ENCODE peak calls at places on chromosome 19, in seven cellular contexts. Z, H, K, F, O, D and N are unnamed samples.

GRCh38 chr19:19537321-19538048 is 580 bp upstream of the CILP2 start:
- DNase-seq in F (no peak), H (no peak), D (no peak), Z (no peak), K (no peak), O (no peak), N (no peak)

GRCh38 chr19:35729021-35729420 is 11.2 kb downstream of the KMT2B start:
- DNase-seq in K (no peak), Z (no peak), F (no peak), D (no peak), O (no peak), H (no peak), N (no peak)

GRCh38 chr19:38095411-38096308 is 128.4 kb downstream of the DPF1 start:
- DNase-seq in F (peak), D (peak), H (peak), O (peak), Z (peak), K (peak), N (peak)

GRCh38 chr19:39046037-39046821 is 13.9 kb upstream of the FBXO27 start:
- DNase-seq in Z (no peak), D (no peak), H (no peak), F (no peak), K (no peak), O (no peak), N (no peak)

GRCh38 chr19:58561373-58562125 is 3.1 kb upstream of the UBE2M start:
- DNase-seq in Z (no peak), K (no peak), H (no peak), O (no peak), F (no peak), D (no peak), N (no peak)

GRCh38 chr19:31415322-31415721 is 66.1 kb upstream of the TSHZ3 start:
- DNase-seq in K (no peak), F (no peak), Z (no peak), O (no peak), D (no peak), H (no peak), N (no peak)

GRCh38 chr19:7862413-7862951 is 11.7 kb downstream of the PRR36 start:
- DNase-seq in F (peak), D (peak), O (no peak), H (peak), Z (peak), K (no peak), N (peak)

GRCh38 chr19:14979136-14979497 is 547 bp downstream of the SLC1A6 start:
- DNase-seq in Z (no peak), K (no peak), F (no peak), O (no peak), D (no peak), H (no peak), N (no peak)

GRCh38 chr19:58325623-58326022 is 1.2 kb upstream of the ZSCAN22 start:
- DNase-seq in O (no peak), Z (no peak), D (no peak), F (no peak), K (no peak), H (no peak), N (peak)

GRCh38 chr19:10566658-10567410 is 1.0 kb upstream of the KRI1 start:
- DNase-seq in D (no peak), O (no peak), H (no peak), Z (no peak), K (no peak), F (peak), N (no peak)

GRCh38 chr19:984165-984967 is at the start of gene WDR18:
- DNase-seq in F (peak), Z (peak), H (peak), K (peak), O (peak), D (peak), N (peak)

GRCh38 chr19:57708641-57709354 is at the start of gene ZNF154:
- DNase-seq in Z (no peak), D (peak), K (no peak), H (peak), F (peak), O (peak), N (peak)

GRCh38 chr19:3362217-3362907 is 4.0 kb upstream of the NFIC start:
- DNase-seq in Z (no peak), K (no peak), H (no peak), F (no peak), O (no peak), D (no peak), N (no peak)

GRCh38 chr19:12527034-12527836 is 24.0 kb downstream of the ZNF564 start:
- DNase-seq in D (peak), F (no peak), O (peak), H (no peak), Z (no peak), K (no peak), N (peak)

GRCh38 chr19:11624064-11624463 is 26.8 kb downstream of the ZNF627 start:
- DNase-seq in F (no peak), D (peak), K (no peak), Z (no peak), O (peak), H (no peak), N (peak)

GRCh38 chr19:6060600-6061391 is 49.5 kb downstream of the RFX2 start:
- DNase-seq in K (no peak), H (peak), O (peak), F (peak), Z (peak), D (no peak), N (no peak)

GRCh38 chr19:58548859-58549663 is 5.2 kb downstream of the TRIM28 start:
- DNase-seq in K (no peak), F (no peak), O (no peak), D (no peak), H (no peak), Z (no peak), N (no peak)

GRCh38 chr19:10895920-10896319 is 24.6 kb downstream of the CARM1 start:
- DNase-seq in H (no peak), K (no peak), Z (no peak), O (no peak), F (no peak), D (no peak), N (no peak)

GRCh38 chr19:23563326-23563725 is 123.7 kb downstream of the ZNF675 start:
- DNase-seq in H (no peak), O (no peak), Z (no peak), F (no peak), K (no peak), D (no peak), N (no peak)

GRCh38 chr19:57667220-57667619 is 1.5 kb upstream of the ZSCAN4 start:
- DNase-seq in O (no peak), H (no peak), D (no peak), F (no peak), Z (no peak), K (no peak), N (no peak)

DNA sequence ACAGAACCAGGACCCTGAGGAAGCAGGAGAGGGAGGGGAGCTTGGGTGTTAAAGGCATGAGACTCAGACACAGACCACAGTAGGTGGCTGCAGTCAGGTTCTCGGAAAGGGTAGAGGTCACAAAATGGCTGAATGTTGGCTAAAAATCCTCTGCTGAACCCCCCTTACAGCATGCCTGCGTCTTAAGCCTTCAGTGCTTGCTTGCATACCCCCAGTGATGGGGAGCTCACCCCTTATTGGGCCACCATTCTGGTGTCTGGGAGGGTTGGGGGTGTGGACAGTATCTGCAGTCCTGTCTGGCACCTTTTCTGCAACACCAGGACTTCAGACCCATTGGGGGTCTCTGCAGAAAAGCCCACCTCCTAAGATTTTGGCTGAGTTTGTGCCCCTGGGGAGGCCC is 14.2 kb upstream of the B3GNT3 start:
- DNase-seq in K (no peak), Z (no peak), D (no peak), O (no peak), F (no peak), H (no peak), N (no peak)
- H3K4me3 ChIP-seq in K (no peak), Z (no peak), D (no peak), O (no peak), F (no peak), H (no peak), N (no peak)

GRCh38 chr19:41688687-41689086 is 617 bp upstream of the CEACAM7 start:
- DNase-seq in H (no peak), F (no peak), O (no peak), K (no peak), Z (no peak), D (no peak), N (no peak)

GRCh38 chr19:41694196-41694595 is 6.1 kb upstream of the CEACAM7 start:
- DNase-seq in D (no peak), K (no peak), F (no peak), O (no peak), H (no peak), Z (no peak), N (no peak)

GRCh38 chr19:41689993-41690800 is 2.1 kb upstream of the CEACAM7 start:
- DNase-seq in O (no peak), K (no peak), Z (no peak), F (no peak), H (no peak), D (no peak), N (no peak)

GRCh38 chr19:41690801-41691065 is 2.7 kb upstream of the CEACAM7 start:
- DNase-seq in Z (no peak), O (no peak), F (no peak), K (no peak), D (no peak), H (no peak), N (no peak)

GRCh38 chr19:41691268-41691970 is 3.3 kb upstream of the CEACAM7 start:
- DNase-seq in Z (peak), D (no peak), F (no peak), H (no peak), K (no peak), O (no peak), N (peak)
- TF ChIP-seq CTCF in Z (peak), D (peak), F (peak), H (no peak), K (no peak), O (peak), N (peak)

GRCh38 chr19:50046649-50047503 is 21.1 kb downstream of the ZNF473 start:
- DNase-seq in H (peak), Z (peak), D (peak), F (peak), K (peak), O (peak), N (no peak)
- H3K4me3 ChIP-seq in H (no peak), Z (no peak), D (no peak), F (no peak), K (no peak), O (no peak), N (no peak)

GRCh38 chr19:16337809-16338469 is 13.3 kb downstream of the KLF2 start:
- DNase-seq in Z (no peak), K (no peak), H (no peak), F (no peak), O (peak), D (no peak), N (no peak)

GRCh38 chr19:16340092-16340491 is 15.5 kb downstream of the KLF2 start:
- DNase-seq in F (no peak), O (no peak), D (no peak), H (no peak), Z (no peak), K (no peak), N (no peak)

GRCh38 chr19:16340654-16341053 is 16.0 kb downstream of the KLF2 start:
- DNase-seq in H (no peak), D (no peak), Z (no peak), F (no peak), K (no peak), O (no peak), N (no peak)

GRCh38 chr19:16339361-16339725 is 14.7 kb downstream of the KLF2 start:
- DNase-seq in K (no peak), H (no peak), O (no peak), F (no peak), Z (no peak), D (no peak), N (no peak)

DNA sequence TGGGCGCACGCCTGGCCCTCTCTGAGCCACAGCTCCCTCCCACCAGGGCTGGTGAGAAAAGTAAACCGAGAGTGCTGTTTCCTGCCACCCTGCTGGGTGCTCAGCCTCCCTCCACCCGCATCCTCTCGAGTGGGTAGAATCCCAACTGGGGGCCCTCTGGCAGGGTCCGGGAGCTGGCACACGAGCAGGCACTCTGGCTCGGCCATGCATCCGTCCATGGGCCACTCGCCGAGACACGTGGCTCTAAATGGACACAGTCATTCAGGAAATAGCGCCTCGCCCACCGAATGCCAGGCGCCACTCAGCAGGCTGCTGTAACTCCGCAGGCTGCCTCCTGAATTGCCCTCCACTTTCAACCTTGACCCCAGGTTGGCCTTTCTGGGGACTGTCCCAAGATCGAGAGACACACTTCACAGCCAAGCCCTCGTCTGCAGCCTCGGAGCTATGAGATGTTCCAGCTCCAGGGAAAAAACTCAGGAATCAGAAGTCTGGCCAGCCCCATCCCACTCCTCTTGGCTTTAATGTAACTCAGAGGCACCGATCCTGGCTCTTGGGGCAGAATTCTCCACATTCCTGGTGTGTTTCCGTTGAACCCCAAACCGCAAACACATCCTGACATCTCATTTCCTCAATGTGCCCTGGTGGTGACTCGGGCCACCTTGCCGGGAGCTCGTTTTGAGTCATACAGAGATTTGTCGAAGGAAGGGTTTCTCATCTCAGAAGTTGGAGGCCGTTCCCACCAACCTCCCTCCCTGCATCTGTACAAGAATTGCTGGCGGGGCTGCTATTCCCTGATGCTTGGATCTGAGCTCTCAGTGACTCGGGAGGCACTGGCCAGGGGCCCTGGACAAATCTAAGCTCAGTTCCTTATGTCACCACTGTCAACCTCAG is 14.1 kb downstream of the KLF2 start:
- DNase-seq in H (peak), D (peak), Z (no peak), O (peak), F (peak), K (no peak), N (peak)
- TF ChIP-seq CTCF in H (no peak), D (peak), Z (peak), O (peak), F (no peak), K (no peak), N (no peak)

GRCh38 chr19:44848036-44848804 is 2.1 kb downstream of the NECTIN2 start:
- DNase-seq in Z (peak), K (no peak), D (peak), H (no peak), O (peak), F (no peak), N (peak)
- H3K4me3 ChIP-seq in Z (peak), K (peak), D (peak), H (peak), O (peak), F (no peak), N (peak)

DNA sequence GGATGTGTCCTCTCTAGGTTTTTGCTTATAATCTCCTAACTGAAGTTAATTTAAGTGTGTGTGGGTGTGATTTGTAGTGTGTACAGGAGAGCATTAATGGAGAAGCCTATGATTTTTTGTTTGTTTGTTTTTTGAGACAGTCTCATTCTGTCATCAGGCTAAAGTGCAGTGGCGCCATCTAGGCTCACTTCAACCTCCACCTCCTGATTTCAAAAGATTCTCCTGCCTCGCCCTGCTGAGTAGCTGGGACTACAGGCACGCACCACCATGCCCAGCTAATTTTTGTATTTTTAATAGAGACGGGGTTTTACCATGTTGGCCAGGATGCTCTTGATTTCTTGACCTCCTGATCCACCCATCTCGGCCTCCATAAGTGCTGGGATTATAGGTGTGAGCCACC is 20.6 kb downstream of the ZNF701 start:
- DNase-seq in D (no peak), K (no peak), Z (no peak), H (no peak), O (no peak), F (peak), N (no peak)
- TF ChIP-seq CTCF in D (no peak), K (no peak), Z (no peak), H (no peak), O (no peak), F (peak), N (no peak)

GRCh38 chr19:55115446-55116065 is 1.9 kb downstream of the PPP1R12C start:
- DNase-seq in O (no peak), F (no peak), D (no peak), K (no peak), H (no peak), Z (peak), N (no peak)

GRCh38 chr19:55117063-55117635 is 288 bp downstream of the PPP1R12C start:
- DNase-seq in H (peak), D (no peak), Z (no peak), F (no peak), O (no peak), K (no peak), N (no peak)

GRCh38 chr19:55114566-55115145 is 2.8 kb downstream of the PPP1R12C start:
- DNase-seq in D (no peak), O (no peak), Z (peak), F (no peak), H (no peak), K (no peak), N (no peak)

GRCh38 chr19:55117636-55118391 is at the start of gene PPP1R12C:
- DNase-seq in H (peak), D (peak), F (peak), Z (peak), K (peak), O (peak), N (peak)

GRCh38 chr19:55116232-55117062 is 990 bp downstream of the PPP1R12C start:
- DNase-seq in H (peak), D (peak), Z (peak), O (peak), F (peak), K (peak), N (peak)
- H3K4me3 ChIP-seq in H (peak), D (peak), Z (peak), O (peak), F (peak), K (peak), N (peak)

GRCh38 chr19:46488551-46488950 is 7.1 kb downstream of the PNMA8B start:
- DNase-seq in D (no peak), K (no peak), Z (no peak), F (no peak), O (no peak), H (no peak), N (no peak)

GRCh38 chr19:46490774-46491173 is 4.9 kb downstream of the PNMA8B start:
- DNase-seq in K (no peak), D (no peak), O (no peak), Z (peak), F (no peak), H (no peak), N (no peak)

GRCh38 chr19:46487802-46488445 is 7.7 kb downstream of the PNMA8B start:
- DNase-seq in O (peak), K (peak), Z (peak), F (peak), D (peak), H (peak), N (peak)

GRCh38 chr19:46487178-46487801 is 8.4 kb downstream of the PNMA8B start:
- DNase-seq in H (no peak), F (no peak), K (no peak), Z (no peak), D (no peak), O (no peak), N (no peak)

DNA sequence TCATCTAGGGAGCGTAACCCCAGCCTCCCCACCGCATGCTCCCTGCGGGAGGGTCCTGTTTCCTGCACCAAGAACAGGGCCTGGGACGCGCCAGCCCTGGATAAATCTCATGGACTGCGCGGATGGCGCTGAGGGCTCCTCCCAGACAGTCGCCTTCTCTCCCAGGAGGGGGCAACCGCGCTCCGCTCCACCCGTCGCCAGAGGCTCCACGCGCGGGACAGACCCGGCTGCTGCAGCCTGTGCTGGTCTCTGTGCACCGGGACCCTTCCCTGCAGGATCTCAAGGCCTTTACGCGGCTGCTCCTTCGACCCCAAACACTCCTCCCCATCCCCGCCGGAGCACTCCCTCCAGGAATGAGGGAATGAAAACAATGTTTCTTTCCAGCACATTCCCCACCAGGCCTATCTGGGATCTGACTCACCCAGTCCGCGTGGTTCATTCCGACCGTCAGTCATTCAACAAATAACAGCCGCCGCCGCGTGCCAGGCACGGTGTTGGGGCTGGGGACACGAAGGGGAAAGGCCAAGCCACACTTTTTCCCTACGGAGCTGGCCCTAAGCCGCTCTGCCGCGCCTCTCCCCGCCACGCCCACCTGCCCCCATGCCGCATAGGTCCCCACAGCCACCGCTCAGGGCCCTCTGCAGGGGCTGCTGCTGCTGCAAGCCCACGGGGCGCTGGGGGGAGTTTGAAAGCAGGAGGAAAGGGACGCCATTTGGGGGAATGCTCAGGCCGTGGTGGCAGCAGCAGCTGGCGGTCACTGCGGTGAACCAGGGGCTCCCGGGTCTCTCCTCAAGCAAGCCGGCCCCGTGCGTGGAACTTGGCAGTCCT is 6.0 kb downstream of the PNMA8B start:
- DNase-seq in H (peak), O (peak), F (no peak), Z (peak), D (peak), K (peak), N (peak)
- TF ChIP-seq CTCF in H (no peak), O (peak), F (no peak), Z (no peak), D (peak), K (peak), N (peak)

GRCh38 chr19:52585101-52585500 is 15.0 kb downstream of the ZNF701 start:
- DNase-seq in F (no peak), O (no peak), D (peak), K (no peak), Z (no peak), H (no peak), N (no peak)
- H3K4me3 ChIP-seq in F (no peak), O (no peak), D (no peak), K (no peak), Z (no peak), H (no peak), N (no peak)

GRCh38 chr19:48330012-48330681 is 4.8 kb downstream of the EMP3 start:
- DNase-seq in O (no peak), D (no peak), H (peak), F (peak), Z (peak), K (peak), N (peak)
- TF ChIP-seq CTCF in O (no peak), D (no peak), H (no peak), F (peak), Z (peak), K (no peak), N (peak)